ENCODE peak calls at places on chromosomes 12 and 14, in eight cellular contexts. O is naive thymus-derived CD4-positive, alpha-beta T cell; L is kidney; I is cardiac muscle cell; Z is neuronal stem cell; Q is sigmoid colon; N is OCI-LY7; S is left lung. U is an unnamed sample. For H3K4me1, the result is how much of the 10 kb centered on the place peaks cover.

GRCh38 chr12:32163596-32163995 is 56.9 kb downstream of the BICD1 start:
- DNase-seq in O (no peak), L (no peak), I (no peak), Z (no peak), Q (no peak), N (no peak), S (no peak), U (no peak)

GRCh38 chr14:76917158-76917596 is 91.0 kb downstream of the LRRC74A start:
- DNase-seq in O (no peak), L (no peak), I (peak), Z (peak), Q (peak), N (peak), S (peak), U (peak)

GRCh38 chr12:27807063-27807703 is 27.1 kb upstream of the MANSC4 start:
- DNase-seq in O (no peak), L (no peak), I (no peak), Z (no peak), Q (no peak), N (no peak), S (no peak), U (no peak)

GRCh38 chr12:71771069-71771468 is 16.4 kb downstream of the RAB21 start:
- DNase-seq in O (no peak), L (no peak), I (no peak), Z (no peak), Q (no peak), N (no peak), S (no peak), U (no peak)

GRCh38 chr14:94612580-94613554 is 676 bp downstream of the SERPINA3 start:
- DNase-seq in O (no peak), L (no peak), I (no peak), Z (no peak), Q (peak), N (no peak), S (no peak), U (no peak)

GRCh38 chr14:77469041-77469440 is 11.1 kb downstream of the AHSA1 start:
- DNase-seq in O (no peak), L (no peak), I (no peak), Z (no peak), Q (no peak), N (no peak), S (no peak), U (no peak)

GRCh38 chr12:114625294-114625851 is 58.6 kb downstream of the TBX3 start:
- DNase-seq in O (no peak), L (no peak), I (peak), Z (peak), Q (no peak), N (peak), S (no peak), U (peak)

GRCh38 chr12:26798013-26798412 is 35.0 kb downstream of the ITPR2 start:
- DNase-seq in O (no peak), L (no peak), I (no peak), Z (no peak), Q (no peak), N (peak), S (no peak), U (no peak)

GRCh38 chr12:112810235-112810917 is 18.8 kb downstream of the RPH3A start:
- DNase-seq in O (no peak), L (no peak), I (no peak), Z (no peak), Q (no peak), N (no peak), S (no peak), U (peak)

GRCh38 chr12:104694161-104694560 is 237.4 kb downstream of the CHST11 start:
- DNase-seq in O (no peak), L (no peak), I (no peak), Z (no peak), Q (no peak), N (no peak), S (no peak), U (peak)

GRCh38 chr12:96500686-96501085 is 11.3 kb downstream of the CFAP54 start:
- DNase-seq in O (no peak), L (no peak), I (no peak), Z (no peak), Q (no peak), N (peak), S (no peak), U (no peak)

GRCh38 chr12:127599441-127599840 is 667.5 kb upstream of the TMEM132C start:
- DNase-seq in O (no peak), L (no peak), I (no peak), Z (no peak), Q (no peak), N (no peak), S (no peak), U (no peak)

GRCh38 chr12:114403690-114404450 is 2.1 kb downstream of the TBX5 start:
- DNase-seq in O (no peak), L (no peak), I (peak), Z (peak), Q (no peak), N (no peak), S (no peak), U (peak)

GRCh38 chr12:47736877-47737676 is 11.8 kb upstream of the ENDOU start:
- DNase-seq in O (no peak), L (peak), I (peak), Z (no peak), Q (peak), N (no peak), S (peak), U (no peak)

GRCh38 chr14:34733245-34733644 is 18.9 kb upstream of the CFL2 start:
- DNase-seq in O (no peak), L (no peak), I (no peak), Z (no peak), Q (no peak), N (no peak), S (no peak), U (no peak)

GRCh38 chr12:80551897-80552296 is 107.9 kb downstream of the PTPRQ start:
- DNase-seq in O (no peak), L (no peak), I (no peak), Z (no peak), Q (no peak), N (no peak), S (no peak), U (no peak)

DNA sequence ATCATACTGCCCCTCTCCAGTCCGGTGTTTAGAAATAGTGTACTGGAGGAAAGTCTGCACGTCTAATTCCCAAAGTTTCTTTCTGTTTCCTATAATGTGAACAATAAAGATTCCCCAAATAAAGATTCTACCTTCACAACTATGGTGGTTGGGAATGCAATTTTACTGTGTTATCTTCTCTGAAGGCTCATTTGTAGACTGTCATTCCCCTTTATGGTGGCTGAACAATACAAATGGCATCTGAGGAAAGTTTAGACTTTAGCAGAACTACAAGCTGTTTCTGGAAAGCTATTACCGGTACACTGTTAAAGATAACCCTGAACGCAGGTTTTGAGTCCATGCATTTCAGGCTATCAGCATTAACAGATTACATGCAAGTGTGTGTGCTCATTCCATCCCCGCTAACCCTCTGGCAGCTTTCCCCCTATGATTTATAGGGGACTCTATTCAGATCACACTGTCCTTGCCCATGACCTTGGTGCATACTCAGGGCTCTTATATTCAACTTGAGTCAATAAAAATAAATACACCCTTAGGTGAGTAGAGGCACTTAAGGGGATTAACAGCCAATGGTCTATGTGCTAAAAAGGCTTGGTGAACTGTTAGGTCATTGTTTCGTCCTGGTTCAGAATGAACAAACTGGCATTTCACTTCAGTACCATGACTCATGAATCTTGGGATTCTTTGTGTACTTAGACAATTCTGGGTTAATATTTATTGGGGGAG is 60.7 kb upstream of the PYGL start:
- DNase-seq in O (no peak), L (no peak), I (peak), Z (no peak), Q (no peak), N (no peak), S (no peak), U (no peak)
- H3K4me1 ChIP-seq in O (under half), L (under half), I (under half), Z (under half), Q (half or more), N (under half), S (under half), U (under half)

DNA sequence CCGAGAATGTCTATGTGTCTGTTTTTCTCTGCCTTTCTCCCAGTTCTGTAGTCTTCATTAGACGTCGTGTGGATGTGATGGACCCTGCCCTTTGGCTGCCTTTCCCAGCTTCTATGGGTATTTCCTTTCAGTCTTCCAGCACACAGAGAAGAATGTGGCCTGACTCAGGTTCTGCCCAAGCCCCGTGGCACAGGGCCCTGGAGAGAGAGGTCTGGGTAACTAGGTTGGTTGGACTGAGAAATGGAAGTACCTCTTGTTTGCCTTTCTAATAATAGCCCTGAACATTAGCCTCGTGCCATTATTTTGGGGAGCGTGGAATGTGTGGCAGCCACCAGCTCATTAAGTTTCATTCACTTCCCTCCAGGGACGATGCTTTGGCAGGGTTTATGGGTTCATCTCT is 3.9 kb downstream of the FOXJ2 start:
- DNase-seq in O (no peak), L (no peak), I (no peak), Z (no peak), Q (no peak), N (no peak), S (peak), U (no peak)
- H3K4me1 ChIP-seq in O (half or more), L (under half), I (half or more), Z (under half), Q (half or more), N (half or more), S (half or more), U (under half)

GRCh38 chr12:12480074-12480473 is 82.6 kb downstream of the DUSP16 start:
- DNase-seq in O (no peak), L (no peak), I (no peak), Z (no peak), Q (no peak), N (no peak), S (no peak), U (no peak)
- H3K4me1 ChIP-seq in O (under half), L (under half), I (under half), Z (under half), Q (under half), N (under half), S (under half), U (under half)

DNA sequence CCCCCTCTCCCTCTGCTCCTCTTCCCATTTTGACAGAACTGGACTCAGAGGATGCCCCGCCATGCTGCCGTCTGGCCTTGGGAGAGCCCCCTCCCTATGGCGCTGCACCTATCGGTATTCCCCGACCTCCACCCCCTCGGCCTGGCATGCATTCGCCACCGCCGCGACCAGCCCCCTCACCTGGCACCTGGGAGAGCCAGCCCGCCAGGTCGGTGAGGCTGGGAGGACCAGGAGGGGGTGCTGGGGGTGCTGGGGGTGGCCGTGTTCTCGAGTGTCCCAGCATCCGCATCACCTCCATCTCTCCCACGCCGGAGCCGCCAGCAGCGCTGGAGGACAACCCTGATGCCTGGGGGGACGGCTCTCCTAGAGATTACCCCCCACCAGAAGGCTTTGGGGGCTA is 1.5 kb downstream of the NFATC4 start:
- DNase-seq in O (no peak), L (peak), I (no peak), Z (no peak), Q (no peak), N (no peak), S (no peak), U (peak)
- H3K4me1 ChIP-seq in O (under half), L (under half), I (under half), Z (under half), Q (half or more), N (under half), S (under half), U (under half)

GRCh38 chr12:639988-640387 is 23.3 kb downstream of the NINJ2 start:
- DNase-seq in O (no peak), L (no peak), I (no peak), Z (no peak), Q (no peak), N (no peak), S (no peak), U (peak)
- H3K4me1 ChIP-seq in O (under half), L (under half), I (under half), Z (under half), Q (under half), N (under half), S (under half), U (under half)

DNA sequence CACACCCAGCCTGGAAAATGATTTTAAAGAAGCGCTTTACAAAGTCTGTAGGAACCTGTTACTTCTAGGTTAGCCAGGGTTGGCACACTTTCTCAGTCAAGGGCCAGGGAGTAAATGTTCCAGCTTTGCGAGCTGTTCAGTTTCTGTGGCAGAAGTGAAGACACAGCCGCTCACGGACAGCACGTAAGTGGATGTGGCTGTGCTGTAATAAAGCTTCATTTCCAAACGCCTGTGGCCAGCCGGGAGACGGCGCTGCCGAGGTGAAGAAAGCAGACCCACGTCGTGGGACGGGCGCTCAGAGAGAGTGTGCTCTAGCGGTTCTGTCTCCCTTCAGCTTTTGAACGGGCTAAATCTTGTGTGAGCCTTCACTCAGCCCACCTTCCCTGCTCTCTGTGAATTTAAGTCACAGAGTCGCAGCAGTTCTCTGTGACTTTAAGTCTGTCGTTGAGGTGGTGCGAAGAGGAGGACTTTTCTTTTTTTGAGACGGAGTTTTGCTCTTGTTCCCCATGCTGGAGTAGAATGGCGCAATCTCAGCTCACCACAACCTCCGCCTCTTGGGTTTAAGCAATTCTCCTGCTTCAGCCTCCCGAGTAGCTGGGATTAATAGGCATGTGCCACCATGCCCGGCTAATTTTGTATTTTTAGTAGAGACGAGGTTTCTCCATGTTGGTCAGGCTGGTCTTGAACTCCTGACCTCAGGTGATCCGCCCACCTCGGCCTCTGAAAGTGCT is 35.6 kb downstream of the EP400 start:
- DNase-seq in O (no peak), L (no peak), I (no peak), Z (no peak), Q (no peak), N (no peak), S (peak), U (peak)
- H3K4me1 ChIP-seq in O (under half), L (under half), I (under half), Z (under half), Q (under half), N (under half), S (under half), U (under half)

GRCh38 chr12:21655594-21655993 is 2.0 kb downstream of the LDHB start:
- DNase-seq in O (no peak), L (no peak), I (no peak), Z (no peak), Q (no peak), N (no peak), S (no peak), U (no peak)
- H3K4me1 ChIP-seq in O (under half), L (under half), I (under half), Z (under half), Q (half or more), N (under half), S (under half), U (under half)

GRCh38 chr12:30015661-30016060 is 231.9 kb upstream of the TMTC1 start:
- DNase-seq in O (no peak), L (no peak), I (no peak), Z (no peak), Q (no peak), N (no peak), S (no peak), U (no peak)

GRCh38 chr12:30016656-30017055 is 232.9 kb upstream of the TMTC1 start:
- DNase-seq in O (no peak), L (no peak), I (no peak), Z (no peak), Q (no peak), N (no peak), S (no peak), U (no peak)

GRCh38 chr12:30010071-30011052 is 226.6 kb upstream of the TMTC1 start:
- DNase-seq in O (no peak), L (no peak), I (no peak), Z (no peak), Q (no peak), N (no peak), S (no peak), U (no peak)

DNA sequence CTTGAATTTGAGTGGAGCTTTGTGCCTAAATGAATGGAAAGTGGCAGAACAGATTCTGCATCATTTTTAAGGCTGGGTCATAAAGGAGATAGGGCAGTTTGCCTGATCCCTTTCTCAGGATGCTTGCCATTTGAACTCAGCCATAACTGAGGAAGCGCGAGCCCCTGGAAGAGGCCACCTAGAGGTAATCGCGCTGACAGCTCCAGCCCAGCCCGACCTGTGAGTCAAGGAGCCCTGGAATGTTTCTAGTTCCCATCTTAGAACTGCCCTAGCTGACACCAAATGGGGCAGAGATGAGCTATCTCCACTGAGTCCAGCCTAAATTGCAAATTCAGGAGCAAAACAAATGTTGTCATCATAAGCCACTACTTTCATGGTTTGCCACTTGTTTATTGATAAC is 229.3 kb upstream of the TMTC1 start:
- DNase-seq in O (no peak), L (no peak), I (peak), Z (no peak), Q (no peak), N (no peak), S (no peak), U (peak)
- H3K4me1 ChIP-seq in O (under half), L (under half), I (under half), Z (under half), Q (under half), N (under half), S (under half), U (under half)

DNA sequence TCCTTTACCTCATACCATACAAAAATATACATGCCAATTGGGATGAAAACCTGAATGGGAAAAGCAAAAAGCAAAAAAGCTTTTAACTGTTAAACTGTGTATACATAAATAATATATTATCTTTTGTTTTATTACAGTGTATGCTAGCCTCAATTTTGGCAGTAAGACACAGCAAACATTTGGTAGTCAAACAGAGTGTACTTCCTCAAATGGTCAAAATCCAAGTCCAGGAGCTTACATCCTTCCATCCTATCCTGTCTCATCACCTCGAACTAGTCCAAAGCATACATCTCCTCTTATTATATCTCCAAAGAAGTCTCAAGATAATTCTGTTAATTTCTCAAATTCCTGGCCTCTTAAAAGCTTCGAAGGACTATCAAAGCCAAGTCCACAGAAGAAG is 41.9 kb downstream of the TOGARAM1 start:
- DNase-seq in O (no peak), L (no peak), I (no peak), Z (no peak), Q (no peak), N (no peak), S (no peak), U (no peak)
- H3K4me1 ChIP-seq in O (under half), L (under half), I (under half), Z (under half), Q (under half), N (under half), S (under half), U (under half)

GRCh38 chr12:2754208-2754607 is 40.6 kb upstream of the FKBP4 start:
- DNase-seq in O (no peak), L (no peak), I (no peak), Z (no peak), Q (no peak), N (no peak), S (no peak), U (no peak)
- H3K4me1 ChIP-seq in O (under half), L (under half), I (under half), Z (under half), Q (under half), N (under half), S (under half), U (under half)